ENCODE peak calls at places on chromosomes 6 and 20, in eight cellular contexts. F is endothelial cell of umbilical vein; E is colonic mucosa; Q is PC-3; A is fibroblast of lung; Y is breast epithelium; L is heart left ventricle; W is CD8-positive, alpha-beta memory T cell. Z is an unnamed sample.

GRCh38 chr6:93416575-93417420 is 2.6 kb downstream of the EPHA7 start:
- DNase-seq in A (peak; percentile 30), W (no peak), Q (peak; percentile 8), Y (peak; percentile 52), L (peak; percentile 58), F (peak; percentile 10), E (peak; percentile 23), Z (peak; percentile 35)

GRCh38 chr20:63979221-63979548 is 257 bp downstream of the SAMD10 start:
- DNase-seq in L (no peak), W (no peak), A (no peak), F (no peak), Y (no peak), Q (no peak), E (no peak), Z (no peak)

GRCh38 chr6:82436740-82437139 is 73.1 kb downstream of the TPBG start:
- DNase-seq in E (no peak), L (no peak), Q (no peak), A (no peak), Y (no peak), W (no peak), F (no peak), Z (no peak)

GRCh38 chr6:121055572-121056163 is 278.6 kb downstream of the TBC1D32 start:
- DNase-seq in Y (no peak), E (no peak), A (peak; percentile 65), F (peak; percentile 58), L (no peak), Q (peak; percentile 78), W (no peak), Z (no peak)

GRCh38 chr6:163146036-163146435 is 268.5 kb upstream of the QKI start:
- DNase-seq in E (no peak), W (no peak), Q (no peak), L (no peak), A (no peak), F (no peak), Y (no peak), Z (no peak)

GRCh38 chr6:149185799-149186357 is 131.6 kb upstream of the TAB2 start:
- DNase-seq in Y (no peak), A (no peak), E (no peak), Q (no peak), F (no peak), W (no peak), L (no peak), Z (no peak)

GRCh38 chr20:3890410-3890751 is 1.2 kb downstream of the PANK2 start:
- DNase-seq in Y (no peak), E (no peak), Q (peak; percentile 51), A (peak; percentile 63), F (no peak), W (no peak), L (no peak), Z (no peak)

GRCh38 chr6:5997420-5998093 is 9.2 kb downstream of the NRN1 start:
- DNase-seq in Y (no peak), Q (no peak), W (no peak), E (no peak), F (peak; percentile 49), L (no peak), A (no peak), Z (peak; percentile 38)

GRCh38 chr6:42507195-42507594 is 55.5 kb upstream of the TRERF1 start:
- DNase-seq in F (no peak), A (no peak), Y (no peak), W (no peak), E (no peak), Q (no peak), L (no peak), Z (no peak)

GRCh38 chr20:34990231-34990630 is 34.6 kb downstream of the MYH7B start:
- DNase-seq in Q (no peak), A (no peak), L (no peak), F (no peak), W (no peak), Y (no peak), E (no peak), Z (no peak)

GRCh38 chr6:56954389-56955170 is at the start of gene BEND6:
- DNase-seq in Y (no peak), Q (peak; percentile 79), F (peak; percentile 59), W (peak; percentile 1), E (peak; percentile 21), A (peak; percentile 82), L (peak; percentile 49), Z (peak; percentile 72)

GRCh38 chr6:93624408-93624807 is 205.0 kb upstream of the EPHA7 start:
- DNase-seq in Y (no peak), W (no peak), L (no peak), F (no peak), Q (no peak), A (no peak), E (no peak), Z (peak; percentile 18)

GRCh38 chr20:50308513-50309279 is 118.1 kb downstream of the CEBPB start:
- DNase-seq in Q (peak; percentile 96), A (peak; percentile 100), W (no peak), E (peak; percentile 68), Y (peak; percentile 77), L (peak; percentile 93), F (peak; percentile 52), Z (peak; percentile 89)

DNA sequence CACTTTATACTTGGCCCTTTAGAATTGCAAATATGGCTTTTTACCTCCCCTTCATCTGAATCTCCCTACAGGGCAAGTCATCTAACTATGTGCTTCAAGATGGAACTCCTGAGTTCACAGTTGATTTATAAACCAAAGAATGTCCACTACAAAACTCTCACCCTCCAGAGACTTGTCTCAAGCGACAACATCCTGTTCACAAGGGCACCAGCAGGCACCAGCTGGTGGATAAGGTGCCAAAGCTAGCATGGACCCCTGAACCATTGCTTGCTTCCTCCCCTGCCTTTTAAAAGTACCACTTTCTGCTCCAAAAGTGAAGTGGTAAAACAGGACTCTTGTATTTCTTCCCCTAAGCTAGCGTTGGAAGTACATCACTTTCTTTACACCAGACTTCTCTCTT is 154.5 kb downstream of the LPA start:
- DNase-seq in W (no peak), E (no peak), Y (no peak), F (no peak), A (no peak), L (no peak), Q (no peak), Z (no peak)
- H3K4me1 ChIP-seq in W (no peaks in the 10 kb centered on the region), E (no peaks in the 10 kb centered on the region), Y (no peaks in the 10 kb centered on the region), F (no peaks in the 10 kb centered on the region), A (peaks cover 2% of the 10 kb centered on the region), L (no peaks in the 10 kb centered on the region), Q (peaks cover 11% of the 10 kb centered on the region), Z (no peaks in the 10 kb centered on the region)

DNA sequence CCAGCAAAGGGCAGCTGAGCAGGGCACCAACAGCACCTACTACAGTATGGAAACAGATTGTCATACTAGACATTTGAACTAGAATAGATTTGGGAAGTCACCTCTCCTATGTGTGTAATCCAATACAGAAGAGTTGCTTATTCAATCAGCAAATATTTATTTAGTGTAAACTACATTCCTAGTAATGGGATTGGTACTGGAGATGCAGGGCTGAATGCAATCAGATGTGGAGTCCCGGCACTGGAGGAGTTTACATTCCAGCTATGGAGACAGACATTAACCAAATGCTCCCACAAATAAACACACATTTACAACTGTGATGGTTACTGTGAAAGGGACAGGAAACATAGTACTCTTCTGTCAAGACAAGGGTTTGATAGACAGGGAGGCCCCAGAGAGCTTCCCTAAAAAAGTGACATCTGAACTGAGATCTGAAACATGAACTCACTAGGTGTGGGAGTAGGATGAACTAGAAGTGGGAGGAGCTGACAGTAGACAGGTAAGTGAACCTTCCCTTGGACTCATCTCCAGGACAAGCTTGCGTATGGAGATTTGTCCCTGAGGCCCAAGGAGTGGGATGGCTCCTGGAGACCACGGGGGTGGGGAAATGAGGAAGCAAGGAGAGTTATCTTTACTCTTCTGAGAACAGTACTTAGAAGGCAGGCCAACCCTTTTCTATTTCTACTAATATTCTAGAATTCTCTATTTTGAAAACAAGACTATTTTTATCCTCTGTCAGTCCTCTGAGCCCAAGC is 420.5 kb downstream of the MAFB start:
- DNase-seq in E (no peak), Y (no peak), F (no peak), W (no peak), A (no peak), Q (no peak), L (no peak), Z (no peak)
- H3K4me3 ChIP-seq in E (no peak overlapping the region), Y (no peak overlapping the region), F (no peak overlapping the region), W (no peak overlapping the region), A (no peak overlapping the region), Q (no peak overlapping the region), L (no peak overlapping the region), Z (no peak overlapping the region)

GRCh38 chr20:43744121-43744520 is 17.3 kb upstream of the GTSF1L start:
- DNase-seq in E (no peak), Q (peak; percentile 50), Y (no peak), W (no peak), A (no peak), L (no peak), F (no peak), Z (no peak)
- H3K4me1 ChIP-seq in E (no peaks in the 10 kb centered on the region), Q (no peaks in the 10 kb centered on the region), Y (no peaks in the 10 kb centered on the region), W (no peaks in the 10 kb centered on the region), A (no peaks in the 10 kb centered on the region), L (no peaks in the 10 kb centered on the region), F (no peaks in the 10 kb centered on the region), Z (peaks cover 16% of the 10 kb centered on the region)

GRCh38 chr20:32636278-32636677 is 37.5 kb downstream of the C20orf203 start:
- DNase-seq in F (no peak), L (no peak), E (no peak), Q (no peak), A (no peak), W (no peak), Y (no peak), Z (no peak)
- H3K4me3 ChIP-seq in F (no peak overlapping the region), L (no peak overlapping the region), E (no peak overlapping the region), Q (no peak overlapping the region), A (no peak overlapping the region), W (no peak overlapping the region), Y (no peak overlapping the region), Z (no peak overlapping the region)